ENCODE peak calls at places on chromosomes 7 and 10, in ten cellular contexts. H is upper lobe of left lung, I is IMR-90, G is colonic mucosa, S is tibial artery, X is PC-3, Z is thoracic aorta, A is neural progenitor cell, W is MM.1S, D is lower lobe of right lung. K is an unnamed sample. For H3K36me3 and H3K27me3, the result is how much of the 10 kb centered on the place peaks cover.

GRCh38 chr7:127252736-127253288 is at the start of gene GRM8:
- DNase-seq in A (peak), S (peak), H (peak), D (peak), Z (peak), I (peak), G (peak), X (peak), W (peak), K (no peak)

GRCh38 chr10:71270301-71270777 is 48.7 kb upstream of the SLC29A3 start:
- DNase-seq in G (peak), H (no peak), I (peak), A (peak), S (peak), X (peak), D (no peak), W (peak), Z (no peak), K (peak)

GRCh38 chr10:132849546-132850031 is 63.6 kb upstream of the NKX6-2 start:
- DNase-seq in D (no peak), A (no peak), H (peak), G (no peak), S (no peak), W (no peak), Z (no peak), I (no peak), X (no peak), K (no peak)

GRCh38 chr10:49534670-49535381 is 4.1 kb downstream of the ERCC6 start:
- DNase-seq in X (peak), S (no peak), H (no peak), I (peak), G (no peak), D (no peak), W (peak), A (no peak), Z (no peak), K (peak)

GRCh38 chr10:42988069-42988468 is 88.8 kb upstream of the RET start:
- DNase-seq in A (no peak), X (no peak), H (no peak), W (no peak), D (no peak), S (no peak), I (no peak), Z (no peak), G (peak), K (no peak)

GRCh38 chr10:102963237-102963886 is 45.3 kb downstream of the CNNM2 start:
- DNase-seq in S (no peak), Z (no peak), X (peak), I (peak), A (no peak), G (no peak), W (no peak), D (no peak), H (no peak), K (no peak)

GRCh38 chr7:101898019-101898575 is 80.7 kb downstream of the CUX1 start:
- DNase-seq in D (peak), A (no peak), G (no peak), I (no peak), H (no peak), S (no peak), W (no peak), Z (no peak), X (no peak), K (no peak)

GRCh38 chr10:68594405-68594804 is 34.3 kb downstream of the TET1 start:
- DNase-seq in S (no peak), X (peak), H (no peak), A (no peak), D (no peak), Z (no peak), I (peak), G (no peak), W (no peak), K (peak)

GRCh38 chr10:83917519-83918506 is 221.5 kb upstream of the GHITM start:
- DNase-seq in W (peak), G (peak), D (no peak), I (no peak), H (no peak), X (no peak), A (peak), Z (no peak), S (peak), K (peak)

GRCh38 chr7:44072364-44073231 is 7.2 kb upstream of the PGAM2 start:
- DNase-seq in G (peak), H (no peak), D (peak), S (peak), I (peak), W (no peak), X (peak), Z (peak), A (peak), K (peak)

GRCh38 chr10:71357792-71358265 is 38.8 kb downstream of the SLC29A3 start:
- DNase-seq in W (no peak), D (peak), A (no peak), H (no peak), Z (no peak), S (no peak), X (no peak), I (peak), G (no peak), K (no peak)

GRCh38 chr10:88707429-88708110 is 1.5 kb downstream of the LIPK start:
- DNase-seq in D (no peak), X (no peak), Z (no peak), S (no peak), H (no peak), G (no peak), A (no peak), W (no peak), I (peak), K (peak)

GRCh38 chr7:105336009-105336408 is 52.7 kb downstream of the SRPK2 start:
- DNase-seq in Z (no peak), H (no peak), G (no peak), I (peak), S (no peak), X (peak), W (no peak), D (no peak), A (no peak), K (peak)

GRCh38 chr10:16700331-16700730 is 116.9 kb downstream of the RSU1 start:
- DNase-seq in W (no peak), I (no peak), Z (no peak), D (no peak), H (no peak), S (no peak), A (no peak), G (no peak), X (no peak), K (no peak)

GRCh38 chr10:72334196-72334831 is 20.4 kb downstream of the DNAJB12 start:
- DNase-seq in X (no peak), D (peak), H (no peak), W (no peak), A (peak), S (no peak), Z (no peak), I (peak), G (no peak), K (no peak)

GRCh38 chr7:142870147-142870559 is 15.3 kb downstream of the EPHB6 start:
- DNase-seq in A (no peak), S (no peak), W (no peak), H (no peak), G (no peak), D (no peak), X (no peak), Z (no peak), I (no peak), K (no peak)

GRCh38 chr7:17947606-17948005 is 7.3 kb upstream of the SNX13 start:
- DNase-seq in A (no peak), S (no peak), G (no peak), X (no peak), H (no peak), W (no peak), Z (no peak), I (no peak), D (no peak), K (no peak)

GRCh38 chr10:119652361-119652760 is 1.2 kb downstream of the BAG3 start:
- DNase-seq in S (no peak), X (peak), Z (no peak), W (peak), G (peak), I (peak), D (no peak), H (no peak), A (peak), K (peak)

GRCh38 chr10:12710594-12711343 is 290.7 kb downstream of the CCDC3 start:
- DNase-seq in X (peak), D (peak), Z (no peak), W (peak), I (peak), G (peak), A (peak), S (peak), H (no peak), K (peak)

GRCh38 chr7:99224263-99224947 is 16.5 kb upstream of the KPNA7 start:
- DNase-seq in S (peak), X (peak), A (no peak), D (no peak), H (no peak), W (no peak), G (peak), I (peak), Z (peak), K (peak)

GRCh38 chr10:115129752-115130151 is 36.6 kb downstream of the ATRNL1 start:
- DNase-seq in S (no peak), D (no peak), H (no peak), A (peak), W (peak), X (peak), I (peak), G (no peak), Z (no peak), K (peak)

GRCh38 chr7:135111379-135111778 is 36.5 kb upstream of the TMEM140 start:
- DNase-seq in Z (no peak), W (no peak), D (no peak), S (no peak), A (no peak), I (no peak), X (no peak), H (no peak), G (no peak), K (peak)

GRCh38 chr10:129467346-129468119 is 492 bp downstream of the MGMT start:
- DNase-seq in I (peak), D (peak), S (no peak), Z (no peak), X (no peak), W (no peak), G (peak), A (no peak), H (no peak), K (peak)

GRCh38 chr10:23294638-23295247 is 49.9 kb downstream of the C10orf67 start:
- DNase-seq in H (no peak), Z (no peak), X (peak), D (no peak), S (no peak), G (no peak), A (peak), I (peak), W (peak), K (peak)

GRCh38 chr7:47085491-47086275 is 496.2 kb downstream of the TNS3 start:
- DNase-seq in G (no peak), W (no peak), Z (no peak), A (no peak), D (no peak), X (no peak), H (no peak), I (peak), S (no peak), K (peak)

GRCh38 chr7:103391976-103392375 is 44.5 kb downstream of the PSMC2 start:
- DNase-seq in X (peak), D (no peak), S (no peak), G (no peak), H (no peak), I (peak), A (no peak), W (no peak), Z (no peak), K (peak)

GRCh38 chr7:155256081-155256760 is 41.5 kb upstream of the INSIG1 start:
- DNase-seq in A (no peak), W (no peak), D (no peak), I (no peak), S (no peak), G (no peak), Z (no peak), X (no peak), H (no peak), K (no peak)

GRCh38 chr7:102028206-102028826 is 210.9 kb downstream of the CUX1 start:
- DNase-seq in D (no peak), Z (no peak), W (no peak), H (no peak), G (no peak), X (no peak), I (no peak), S (no peak), A (no peak), K (no peak)

GRCh38 chr10:127243490-127244272 is 47.3 kb upstream of the INSYN2A start:
- DNase-seq in H (no peak), X (peak), G (peak), A (peak), S (no peak), I (peak), D (no peak), W (peak), Z (no peak), K (peak)

GRCh38 chr7:105388373-105389089 is at the start of gene SRPK2:
- DNase-seq in X (peak), Z (no peak), A (peak), H (peak), G (peak), S (peak), I (peak), D (peak), W (peak), K (no peak)

GRCh38 chr7:45718464-45719330 is 144.5 kb downstream of the ADCY1 start:
- DNase-seq in D (no peak), W (no peak), X (no peak), G (no peak), I (peak), Z (no peak), S (no peak), H (no peak), A (no peak), K (no peak)

GRCh38 chr7:140607441-140607989 is 33.1 kb downstream of the DENND2A start:
- DNase-seq in Z (no peak), A (no peak), I (peak), H (peak), D (peak), G (peak), X (peak), W (no peak), S (peak), K (no peak)

GRCh38 chr10:21534611-21535493 is 820 bp downstream of the MLLT10 start:
- DNase-seq in W (peak), Z (no peak), H (peak), X (peak), D (peak), I (peak), S (peak), A (peak), G (peak), K (no peak)

GRCh38 chr7:20350518-20350951 is 19.8 kb downstream of the ITGB8 start:
- DNase-seq in H (no peak), Z (no peak), D (no peak), X (no peak), W (no peak), S (peak), I (no peak), A (peak), G (peak), K (no peak)

GRCh38 chr7:5514440-5515035 is 90.9 kb upstream of the TNRC18 start:
- DNase-seq in H (no peak), W (no peak), D (peak), X (peak), I (peak), A (no peak), G (no peak), S (no peak), Z (no peak), K (peak)
- H3K36me3 ChIP-seq in H (under half), W (under half), D (under half), X (under half), I (under half), A (under half), G (under half), S (under half), Z (under half), K (under half)

DNA sequence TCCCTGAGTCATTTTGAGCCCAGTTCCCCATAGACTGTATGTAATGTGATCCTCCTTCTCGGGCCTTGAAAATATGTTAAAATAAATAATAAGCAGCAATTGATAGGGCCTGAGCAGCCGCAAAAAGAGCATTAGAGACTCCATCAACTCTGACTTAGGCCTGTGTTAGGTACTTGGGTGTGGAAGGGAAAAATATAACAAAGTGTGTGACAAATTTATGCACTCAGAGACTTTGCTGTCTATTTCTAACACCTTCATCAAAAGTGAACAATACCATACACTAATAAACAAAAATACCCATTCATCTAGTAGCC is 31.4 kb upstream of the HABP2 start:
- DNase-seq in D (no peak), S (no peak), I (no peak), A (no peak), G (no peak), H (no peak), W (no peak), Z (no peak), X (no peak), K (no peak)
- TF ChIP-seq CTCF in D (no peak), S (no peak), I (no peak), A (no peak), G (no peak), H (no peak), W (no peak), Z (no peak), X (no peak), K (no peak)

GRCh38 chr7:71630521-71630920 is 498.6 kb downstream of the GALNT17 start:
- DNase-seq in S (no peak), I (no peak), A (no peak), W (no peak), D (no peak), X (no peak), Z (no peak), G (no peak), H (no peak), K (no peak)

GRCh38 chr7:71625534-71625933 is 493.6 kb downstream of the GALNT17 start:
- DNase-seq in I (no peak), H (no peak), S (no peak), W (no peak), G (no peak), Z (no peak), A (no peak), X (no peak), D (no peak), K (no peak)

GRCh38 chr7:71626206-71626605 is 494.3 kb downstream of the GALNT17 start:
- DNase-seq in D (no peak), A (peak), X (no peak), Z (no peak), W (no peak), S (no peak), G (no peak), I (no peak), H (no peak), K (no peak)
- H3K27me3 ChIP-seq in D (under half), A (under half), X (under half), Z (under half), W (under half), S (under half), G (under half), I (under half), H (under half), K (under half)

DNA sequence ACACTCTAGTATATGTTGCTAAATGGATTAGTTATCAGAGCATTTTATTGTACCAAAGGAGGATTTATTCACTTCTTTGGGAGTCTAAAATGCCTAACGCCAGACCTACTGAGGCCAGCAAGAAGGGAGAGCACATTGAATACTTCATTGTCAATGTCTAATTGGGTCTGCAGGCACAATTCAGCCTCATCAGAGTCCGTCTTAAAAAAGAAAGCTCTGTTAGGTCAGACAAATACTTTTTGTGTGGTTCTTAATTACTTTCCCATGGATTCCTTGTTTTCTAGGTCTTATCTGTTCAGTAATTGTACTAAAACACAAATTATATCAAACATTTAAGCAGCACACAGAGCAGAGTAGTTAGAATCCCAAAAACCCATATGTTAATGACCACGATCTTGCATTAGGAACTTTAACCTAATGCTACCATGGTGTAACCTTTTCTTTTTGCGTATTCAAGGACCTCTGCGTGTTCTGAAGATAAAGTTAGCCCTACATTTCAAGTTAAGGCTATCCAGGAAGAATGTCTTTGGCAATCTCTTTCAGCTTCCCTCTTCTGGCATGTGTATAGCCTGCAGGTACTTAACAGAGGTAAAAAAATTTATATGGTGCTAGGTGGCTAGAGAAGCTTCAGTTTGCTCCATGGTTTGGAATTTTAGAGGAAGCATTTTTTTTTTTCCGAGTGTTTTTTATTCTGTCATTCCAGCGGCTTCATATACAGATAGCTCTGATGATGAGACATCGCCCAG is 45.7 kb upstream of the STRIP2 start:
- DNase-seq in G (no peak), A (no peak), H (no peak), S (no peak), I (no peak), D (no peak), X (no peak), Z (no peak), W (no peak), K (no peak)
- H3K36me3 ChIP-seq in G (under half), A (under half), H (under half), S (under half), I (under half), D (under half), X (under half), Z (under half), W (under half), K (under half)

GRCh38 chr10:97117372-97117771 is 68.4 kb downstream of the SLIT1 start:
- DNase-seq in H (no peak), W (no peak), I (no peak), G (peak), S (no peak), X (peak), Z (no peak), D (no peak), A (no peak), K (peak)
- TF ChIP-seq CTCF in H (no peak), W (peak), I (peak), G (peak), S (no peak), X (peak), Z (no peak), D (no peak), A (peak), K (peak)

GRCh38 chr7:27247452-27248426 is 5.1 kb downstream of the EVX1 start:
- DNase-seq in X (no peak), S (no peak), A (no peak), Z (no peak), I (no peak), G (no peak), H (no peak), D (no peak), W (no peak), K (no peak)

GRCh38 chr7:27244488-27245123 is 2.0 kb downstream of the EVX1 start:
- DNase-seq in X (no peak), I (no peak), H (no peak), A (no peak), W (no peak), S (no peak), D (no peak), G (no peak), Z (no peak), K (no peak)

GRCh38 chr7:27245124-27245797 is 2.7 kb downstream of the EVX1 start:
- DNase-seq in D (no peak), Z (no peak), A (peak), W (no peak), I (no peak), G (no peak), X (no peak), H (peak), S (no peak), K (no peak)

GRCh38 chr7:27247000-27247399 is 4.4 kb downstream of the EVX1 start:
- DNase-seq in A (peak), W (no peak), X (no peak), D (no peak), S (no peak), H (no peak), I (no peak), G (no peak), Z (no peak), K (no peak)

GRCh38 chr7:27245798-27246691 is 3.4 kb downstream of the EVX1 start:
- DNase-seq in G (peak), X (no peak), Z (no peak), I (no peak), H (peak), D (no peak), S (no peak), A (peak), W (no peak), K (peak)
- H3K27me3 ChIP-seq in G (half or more), X (under half), Z (half or more), I (half or more), H (half or more), D (half or more), S (under half), A (half or more), W (half or more), K (half or more)

DNA sequence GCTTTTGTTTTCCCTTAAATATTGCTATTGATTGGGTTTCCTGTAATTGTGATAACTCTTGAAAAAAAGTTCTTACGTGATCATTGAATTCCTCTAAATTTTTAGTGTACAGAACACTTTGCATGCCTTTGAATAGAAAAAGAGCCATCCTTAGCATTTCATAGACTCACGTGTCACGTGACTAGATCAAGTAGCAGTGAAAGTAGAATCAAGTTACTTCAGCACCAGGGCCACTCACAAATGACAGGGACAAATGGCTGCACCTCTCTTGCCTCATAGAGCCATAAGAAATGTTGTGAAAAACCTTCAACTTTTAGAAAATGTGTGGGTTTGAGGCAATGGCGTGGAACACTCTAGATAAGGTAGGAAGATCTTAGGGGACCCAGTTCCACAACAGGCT is 203.8 kb downstream of the ZEB1 start:
- DNase-seq in I (no peak), A (no peak), S (no peak), G (no peak), H (no peak), D (no peak), X (no peak), Z (no peak), W (no peak), K (no peak)
- H3K36me3 ChIP-seq in I (under half), A (under half), S (half or more), G (under half), H (under half), D (under half), X (under half), Z (under half), W (under half), K (under half)

K was measured in bronchial epithelial cell.